ENCODE peak calls at places on chromosomes 5 and 9, in seven cellular contexts. F, Q, N, U, B, A and O are unnamed samples.

GRCh38 chr9:132163457-132163875 is 1.6 kb downstream of the NTNG2 start:
- DNase-seq in F (peak; percentile 68), Q (peak; percentile 17), N (no peak), U (peak; percentile 65), B (no peak), A (peak; percentile 67), O (no peak)

GRCh38 chr9:99181621-99182020 is 40.1 kb downstream of the ALG2 start:
- DNase-seq in F (no peak), Q (no peak), N (no peak), U (no peak), B (no peak), A (no peak), O (no peak)

GRCh38 chr9:128729302-128729701 is 5.4 kb upstream of the ZDHHC12 start:
- DNase-seq in F (no peak), Q (no peak), N (no peak), U (no peak), B (no peak), A (peak; percentile 62), O (no peak)

GRCh38 chr5:156411131-156411727 is 84.3 kb downstream of the SGCD start:
- DNase-seq in F (peak; percentile 70), Q (no peak), N (no peak), U (no peak), B (no peak), A (no peak), O (no peak)

GRCh38 chr9:34343090-34343489 is 13.7 kb downstream of the NUDT2 start:
- DNase-seq in F (no peak), Q (no peak), N (peak; percentile 74), U (no peak), B (peak; percentile 72), A (no peak), O (no peak)

GRCh38 chr9:70924905-70925547 is 196.4 kb downstream of the TRPM3 start:
- DNase-seq in F (peak; percentile 93), Q (peak; percentile 75), N (no peak), U (peak; percentile 81), B (peak; percentile 40), A (peak; percentile 17), O (peak; percentile 47)

GRCh38 chr5:179298181-179298993 is 46.9 kb downstream of the ADAMTS2 start:
- DNase-seq in F (no peak), Q (no peak), N (no peak), U (no peak), B (no peak), A (no peak), O (no peak)

GRCh38 chr5:173963867-173964429 is 25.0 kb upstream of the C5orf47 start:
- DNase-seq in F (no peak), Q (no peak), N (no peak), U (peak; percentile 69), B (no peak), A (peak; percentile 83), O (no peak)

GRCh38 chr5:127351418-127351817 is 60.8 kb downstream of the MEGF10 start:
- DNase-seq in F (no peak), Q (no peak), N (no peak), U (no peak), B (no peak), A (no peak), O (no peak)

GRCh38 chr5:80871541-80871961 is 88.6 kb upstream of the RASGRF2 start:
- DNase-seq in F (peak; percentile 26), Q (no peak), N (no peak), U (no peak), B (no peak), A (no peak), O (no peak)

GRCh38 chr5:171188016-171188415 is 121.0 kb upstream of the TLX3 start:
- DNase-seq in F (no peak), Q (no peak), N (no peak), U (no peak), B (no peak), A (no peak), O (no peak)

GRCh38 chr5:78907255-78907886 is 77.7 kb downstream of the ARSB start:
- DNase-seq in F (peak; percentile 92), Q (no peak), N (peak; percentile 32), U (no peak), B (peak; percentile 29), A (no peak), O (peak; percentile 40)

GRCh38 chr9:35540315-35540714 is 50.4 kb downstream of the RUSC2 start:
- DNase-seq in F (no peak), Q (no peak), N (no peak), U (no peak), B (no peak), A (no peak), O (no peak)

GRCh38 chr9:134026561-134026960 is 1.3 kb downstream of the BRD3OS start:
- DNase-seq in F (no peak), Q (no peak), N (no peak), U (peak; percentile 46), B (no peak), A (no peak), O (no peak)

GRCh38 chr5:39063037-39063436 is 11.2 kb downstream of the RICTOR start:
- DNase-seq in F (peak; percentile 60), Q (peak; percentile 29), N (no peak), U (no peak), B (no peak), A (no peak), O (no peak)
- H3K27ac ChIP-seq in F (peak overlapping the region; percentile 40), Q (no peak overlapping the region), N (peak overlapping the region; percentile 37), U (no peak overlapping the region), B (no peak overlapping the region), A (no peak overlapping the region), O (no peak overlapping the region)

GRCh38 chr5:147901555-147901954 is 4.8 kb downstream of the C5orf46 start:
- DNase-seq in F (peak; percentile 26), Q (no peak), N (no peak), U (no peak), B (no peak), A (no peak), O (no peak)

GRCh38 chr5:147904110-147904509 is 2.2 kb downstream of the C5orf46 start:
- DNase-seq in F (no peak), Q (no peak), N (no peak), U (no peak), B (no peak), A (no peak), O (no peak)

GRCh38 chr5:147893820-147894219 is 12.5 kb downstream of the C5orf46 start:
- DNase-seq in F (no peak), Q (no peak), N (no peak), U (no peak), B (no peak), A (no peak), O (no peak)

GRCh38 chr5:147902606-147903115 is 3.7 kb downstream of the C5orf46 start:
- DNase-seq in F (no peak), Q (no peak), N (no peak), U (no peak), B (no peak), A (no peak), O (no peak)

DNA sequence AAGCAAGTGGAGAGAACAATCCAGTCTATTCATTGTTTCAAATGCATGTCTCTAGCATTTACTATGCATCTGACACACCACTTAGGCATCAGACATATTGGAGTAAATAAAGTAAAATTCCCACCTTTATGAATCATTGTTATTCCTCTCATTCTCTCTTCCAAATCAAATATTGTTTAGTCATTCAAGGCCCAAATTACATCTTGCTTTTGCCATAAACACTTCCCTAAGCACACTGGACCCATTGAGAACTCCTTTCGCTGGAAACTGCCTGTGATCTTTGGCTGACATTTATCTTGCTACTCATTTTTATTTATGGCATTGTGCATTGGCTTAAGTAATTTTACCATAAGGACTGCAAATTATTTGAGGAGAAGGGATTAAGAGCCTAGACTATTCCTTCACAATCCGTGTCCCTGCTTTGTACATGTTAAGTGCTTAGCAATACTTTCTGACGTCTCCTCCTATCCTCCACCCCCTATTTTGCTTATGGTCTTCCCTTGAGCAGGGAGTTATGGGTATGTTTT is 7.4 kb downstream of the C5orf46 start:
- DNase-seq in F (no peak), Q (no peak), N (no peak), U (no peak), B (no peak), A (no peak), O (no peak)
- H3K27ac ChIP-seq in F (no peak overlapping the region), Q (no peak overlapping the region), N (no peak overlapping the region), U (no peak overlapping the region), B (no peak overlapping the region), A (no peak overlapping the region), O (no peak overlapping the region)

GRCh38 chr5:960551-960950 is 48.1 kb upstream of the NKD2 start:
- DNase-seq in F (no peak), Q (no peak), N (no peak), U (no peak), B (no peak), A (peak; percentile 17), O (no peak)

GRCh38 chr5:957730-958485 is 50.7 kb upstream of the NKD2 start:
- DNase-seq in F (peak; percentile 28), Q (no peak), N (no peak), U (no peak), B (no peak), A (peak; percentile 41), O (no peak)

GRCh38 chr5:959581-960531 is 48.7 kb upstream of the NKD2 start:
- DNase-seq in F (no peak), Q (no peak), N (no peak), U (no peak), B (no peak), A (peak; percentile 29), O (no peak)

GRCh38 chr5:956941-957729 is 51.5 kb upstream of the NKD2 start:
- DNase-seq in F (peak; percentile 84), Q (no peak), N (no peak), U (peak; percentile 47), B (no peak), A (peak; percentile 28), O (no peak)

DNA sequence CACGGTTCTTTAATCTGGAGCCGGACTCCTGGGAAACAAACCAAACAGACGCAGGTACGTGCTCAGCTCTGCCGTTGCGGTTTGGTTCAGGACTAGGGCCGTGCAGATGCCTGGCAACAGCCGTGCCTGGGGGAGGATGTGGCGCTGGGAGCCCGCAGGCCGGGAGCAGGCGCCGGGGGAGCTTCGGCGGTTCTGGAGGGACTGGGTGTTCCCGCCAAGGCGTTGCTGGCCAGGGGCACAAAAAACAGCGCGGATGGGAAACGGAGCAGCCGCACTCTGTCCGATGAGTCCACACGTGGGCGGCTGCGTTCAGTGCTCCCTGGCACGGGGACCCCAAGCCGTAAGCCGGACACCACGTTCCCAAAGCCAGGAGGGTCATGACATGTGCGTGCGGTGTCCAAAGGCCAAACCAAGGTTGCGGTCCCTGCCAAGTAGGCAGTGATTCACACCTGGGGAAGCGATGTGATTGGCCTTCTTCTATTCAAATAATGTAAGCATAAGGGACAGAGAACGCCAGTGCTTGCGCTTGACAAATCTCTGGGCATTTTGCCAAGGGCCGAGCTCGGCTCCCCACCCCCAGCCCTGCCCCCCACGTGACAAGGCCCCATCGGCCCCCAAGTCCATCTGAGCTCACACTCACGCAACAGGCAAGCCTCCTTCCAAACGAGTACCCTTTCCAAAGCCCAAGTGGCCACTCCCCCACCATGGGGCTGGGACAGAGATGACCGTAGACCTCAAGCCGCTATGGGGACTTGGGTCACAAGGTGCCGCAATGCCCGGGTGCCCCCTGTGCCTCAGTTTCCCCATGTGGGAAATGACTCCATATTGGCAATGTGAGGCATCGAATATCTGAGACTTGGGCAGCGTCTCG is 49.7 kb upstream of the NKD2 start:
- DNase-seq in F (peak; percentile 73), Q (peak; percentile 9), N (no peak), U (no peak), B (no peak), A (peak; percentile 43), O (no peak)
- H3K27ac ChIP-seq in F (no peak overlapping the region), Q (no peak overlapping the region), N (no peak overlapping the region), U (no peak overlapping the region), B (no peak overlapping the region), A (no peak overlapping the region), O (no peak overlapping the region)

DNA sequence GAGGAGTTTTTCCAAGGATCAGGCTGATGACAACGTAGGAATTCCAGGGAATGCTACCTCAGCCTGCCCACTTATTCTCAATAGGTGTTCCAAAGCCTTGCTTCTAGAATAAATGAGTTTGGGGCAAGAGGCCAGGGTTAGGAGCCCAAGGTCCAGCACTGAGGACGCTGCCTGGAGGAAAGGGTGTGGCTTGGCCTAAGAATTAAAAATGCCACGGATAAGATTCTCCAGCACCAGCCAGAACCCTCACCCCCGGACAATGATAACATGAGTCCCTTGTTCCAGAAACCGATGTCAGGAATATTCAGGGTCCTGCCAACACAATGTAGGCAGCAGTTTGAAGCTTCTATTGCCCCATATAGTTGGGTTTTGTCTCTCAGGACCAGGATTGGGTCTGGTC is 7.6 kb downstream of the SPRY4 start:
- DNase-seq in F (peak; percentile 18), Q (no peak), N (no peak), U (no peak), B (no peak), A (no peak), O (no peak)
- H3K27ac ChIP-seq in F (peak overlapping the region; percentile 22), Q (no peak overlapping the region), N (peak overlapping the region; percentile 98), U (no peak overlapping the region), B (no peak overlapping the region), A (peak overlapping the region; percentile 80), O (no peak overlapping the region)